ENCODE peak calls at places on chromosome 19, in six cellular contexts. One of them, this sample, is unnamed.

GRCh38 chr19:50983625-50984292 is at the start of gene KLK7:
- DNase-seq in Karpas-422: no peak
- DNase-seq in ascending aorta: no peak
- DNase-seq in osteoblast: no peak
- DNase-seq in WERI-Rb-1: no peak
- DNase-seq in lung: no peak
- DNase-seq in this sample: no peak

GRCh38 chr19:42427313-42427712 is at the start of gene LIPE:
- DNase-seq in Karpas-422: peak
- DNase-seq in ascending aorta: no peak
- DNase-seq in osteoblast: no peak
- DNase-seq in WERI-Rb-1: no peak
- DNase-seq in lung: no peak
- DNase-seq in this sample: no peak

GRCh38 chr19:12098040-12098439 is 33.5 kb downstream of the ZNF844 start:
- DNase-seq in Karpas-422: no peak
- DNase-seq in ascending aorta: no peak
- DNase-seq in osteoblast: no peak
- DNase-seq in WERI-Rb-1: no peak
- DNase-seq in lung: no peak
- DNase-seq in this sample: no peak

GRCh38 chr19:33303791-33304759 is 1.7 kb upstream of the CEBPA start:
- DNase-seq in Karpas-422: no peak
- DNase-seq in ascending aorta: peak
- DNase-seq in osteoblast: peak
- DNase-seq in WERI-Rb-1: no peak
- DNase-seq in lung: no peak
- DNase-seq in this sample: peak

GRCh38 chr19:23415034-23415433 is 19.8 kb upstream of the ZNF91 start:
- DNase-seq in Karpas-422: no peak
- DNase-seq in ascending aorta: no peak
- DNase-seq in osteoblast: no peak
- DNase-seq in WERI-Rb-1: no peak
- DNase-seq in lung: no peak
- DNase-seq in this sample: no peak

GRCh38 chr19:48963371-48964204 is 1.5 kb upstream of the FTL start:
- DNase-seq in Karpas-422: peak
- DNase-seq in ascending aorta: peak
- DNase-seq in osteoblast: peak
- DNase-seq in WERI-Rb-1: peak
- DNase-seq in lung: no peak
- DNase-seq in this sample: peak

GRCh38 chr19:23855676-23856075 is 59.0 kb upstream of the ZNF726 start:
- DNase-seq in Karpas-422: peak
- DNase-seq in ascending aorta: no peak
- DNase-seq in osteoblast: no peak
- DNase-seq in WERI-Rb-1: peak
- DNase-seq in lung: no peak
- DNase-seq in this sample: no peak

GRCh38 chr19:41670755-41671154 is 17.3 kb downstream of the CEACAM7 start:
- DNase-seq in Karpas-422: no peak
- DNase-seq in ascending aorta: no peak
- DNase-seq in osteoblast: no peak
- DNase-seq in WERI-Rb-1: no peak
- DNase-seq in lung: no peak
- DNase-seq in this sample: no peak

DNA sequence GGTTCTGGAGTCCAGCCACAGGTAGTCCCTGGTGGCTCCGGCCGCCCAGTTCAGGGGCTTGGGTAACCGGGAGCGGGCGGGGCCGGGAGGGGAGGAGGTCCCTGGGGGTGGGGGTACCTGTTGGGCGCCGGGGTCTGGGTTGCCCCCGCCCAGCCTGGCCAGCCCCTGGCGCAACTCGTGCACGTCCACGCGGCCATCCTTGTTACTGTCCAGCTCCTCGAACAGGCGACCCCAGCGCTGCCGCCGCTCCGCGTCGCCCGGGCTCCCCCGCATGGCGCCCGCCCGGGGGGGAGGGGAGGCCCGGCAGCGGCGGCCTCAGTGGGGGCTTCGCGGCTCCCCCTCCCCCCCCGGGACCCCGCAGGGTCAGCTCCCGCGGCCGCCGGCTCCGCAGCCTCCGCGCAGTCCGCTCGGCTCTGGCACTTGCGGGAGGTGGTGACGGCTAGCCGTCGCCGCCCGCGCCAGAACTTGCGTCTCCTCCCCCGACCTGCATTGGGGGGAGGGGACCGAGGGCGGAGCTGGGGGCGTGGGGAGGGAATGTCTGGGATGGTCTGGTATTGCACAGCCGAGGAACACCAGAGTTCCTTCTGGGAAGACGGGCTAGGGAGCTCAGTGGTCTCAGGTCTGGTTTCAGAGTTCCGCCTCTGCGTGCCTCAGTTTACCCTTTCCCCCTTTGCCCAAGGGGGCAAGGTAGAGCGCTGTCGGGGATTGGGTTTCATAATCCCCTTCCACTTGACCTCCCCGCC is at the start of gene SLC25A23:
- DNase-seq in Karpas-422: peak
- DNase-seq in ascending aorta: peak
- DNase-seq in osteoblast: peak
- DNase-seq in WERI-Rb-1: peak
- DNase-seq in lung: peak
- DNase-seq in this sample: no peak
- H3K27ac ChIP-seq in Karpas-422: peak
- H3K27ac ChIP-seq in ascending aorta: peak
- H3K27ac ChIP-seq in osteoblast: no peak
- H3K27ac ChIP-seq in WERI-Rb-1: peak
- H3K27ac ChIP-seq in lung: peak
- H3K27ac ChIP-seq in this sample: peak

DNA sequence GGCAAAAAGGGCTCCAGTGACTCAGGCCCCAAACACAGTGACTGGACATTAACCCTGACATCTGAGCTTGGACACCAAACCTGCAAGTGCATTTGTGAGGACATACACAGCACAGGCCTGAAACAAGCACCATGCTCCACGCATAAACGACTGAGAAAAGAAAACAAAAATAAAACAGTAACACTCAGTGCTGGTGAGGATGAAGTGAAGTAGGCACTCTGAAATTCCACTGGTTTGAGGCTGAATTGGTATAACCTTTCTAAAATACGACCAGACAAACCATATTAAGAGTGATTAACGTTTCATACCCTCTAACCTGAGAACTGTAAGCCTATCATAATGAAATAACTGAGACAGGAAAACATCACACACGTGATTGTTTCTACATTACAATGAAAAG is 5.5 kb downstream of the SLC35E1 start:
- DNase-seq in Karpas-422: no peak
- DNase-seq in ascending aorta: no peak
- DNase-seq in osteoblast: no peak
- DNase-seq in WERI-Rb-1: no peak
- DNase-seq in lung: no peak
- DNase-seq in this sample: no peak
- H3K27ac ChIP-seq in Karpas-422: no peak
- H3K27ac ChIP-seq in ascending aorta: no peak
- H3K27ac ChIP-seq in osteoblast: no peak
- H3K27ac ChIP-seq in WERI-Rb-1: no peak
- H3K27ac ChIP-seq in lung: no peak
- H3K27ac ChIP-seq in this sample: no peak

GRCh38 chr19:18488403-18488723 is 33.5 kb downstream of the ELL start:
- DNase-seq in Karpas-422: no peak
- DNase-seq in ascending aorta: no peak
- DNase-seq in osteoblast: peak
- DNase-seq in WERI-Rb-1: no peak
- DNase-seq in lung: no peak
- DNase-seq in this sample: no peak

GRCh38 chr19:18487576-18488402 is 34.1 kb downstream of the ELL start:
- DNase-seq in Karpas-422: no peak
- DNase-seq in ascending aorta: no peak
- DNase-seq in osteoblast: peak
- DNase-seq in WERI-Rb-1: no peak
- DNase-seq in lung: no peak
- DNase-seq in this sample: no peak

GRCh38 chr19:18489627-18490184 is 32.2 kb downstream of the ELL start:
- DNase-seq in Karpas-422: no peak
- DNase-seq in ascending aorta: no peak
- DNase-seq in osteoblast: peak
- DNase-seq in WERI-Rb-1: no peak
- DNase-seq in lung: no peak
- DNase-seq in this sample: no peak

GRCh38 chr19:18490719-18491118 is 31.2 kb downstream of the ELL start:
- DNase-seq in Karpas-422: no peak
- DNase-seq in ascending aorta: no peak
- DNase-seq in osteoblast: no peak
- DNase-seq in WERI-Rb-1: no peak
- DNase-seq in lung: no peak
- DNase-seq in this sample: no peak

GRCh38 chr19:18488838-18489626 is 32.8 kb downstream of the ELL start:
- DNase-seq in Karpas-422: peak
- DNase-seq in ascending aorta: no peak
- DNase-seq in osteoblast: peak
- DNase-seq in WERI-Rb-1: peak
- DNase-seq in lung: no peak
- DNase-seq in this sample: no peak
- H3K27ac ChIP-seq in Karpas-422: no peak
- H3K27ac ChIP-seq in ascending aorta: no peak
- H3K27ac ChIP-seq in osteoblast: no peak
- H3K27ac ChIP-seq in WERI-Rb-1: no peak
- H3K27ac ChIP-seq in lung: no peak
- H3K27ac ChIP-seq in this sample: no peak

DNA sequence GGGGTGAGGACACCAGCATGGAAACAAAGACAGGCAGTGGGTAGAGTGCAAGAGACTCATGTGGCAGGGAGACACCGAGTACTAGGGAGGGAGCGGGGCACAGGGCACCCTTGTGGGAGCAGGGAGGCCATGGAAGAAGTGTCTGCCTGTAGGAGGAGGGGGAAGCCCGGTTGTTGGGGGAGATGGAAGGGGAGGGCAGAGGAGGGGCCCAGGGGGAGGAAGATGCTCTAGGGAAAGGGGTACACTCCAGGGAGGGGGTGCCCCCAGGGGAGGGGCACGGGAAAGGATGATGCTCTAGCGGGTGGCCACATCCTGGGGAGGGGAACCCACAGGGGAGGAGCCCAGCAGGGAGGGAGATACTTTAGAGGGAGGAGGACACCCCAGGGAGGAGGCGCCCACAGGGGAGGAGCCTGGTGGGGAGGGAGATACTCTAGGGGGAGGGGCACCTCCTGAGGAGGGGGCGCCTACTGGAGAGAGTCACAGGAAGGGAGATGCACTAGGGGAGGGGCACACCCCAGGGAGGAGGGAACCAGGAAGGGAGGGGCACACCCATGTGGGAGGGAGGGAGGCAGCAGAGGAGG is 24.9 kb downstream of the CPAMD8 start:
- DNase-seq in Karpas-422: no peak
- DNase-seq in ascending aorta: no peak
- DNase-seq in osteoblast: no peak
- DNase-seq in WERI-Rb-1: no peak
- DNase-seq in lung: no peak
- DNase-seq in this sample: no peak
- H3K27ac ChIP-seq in Karpas-422: no peak
- H3K27ac ChIP-seq in ascending aorta: no peak
- H3K27ac ChIP-seq in osteoblast: no peak
- H3K27ac ChIP-seq in WERI-Rb-1: no peak
- H3K27ac ChIP-seq in lung: no peak
- H3K27ac ChIP-seq in this sample: no peak

GRCh38 chr19:55387736-55388497 is 2.2 kb downstream of the RPL28 start:
- DNase-seq in Karpas-422: no peak
- DNase-seq in ascending aorta: no peak
- DNase-seq in osteoblast: peak
- DNase-seq in WERI-Rb-1: no peak
- DNase-seq in lung: no peak
- DNase-seq in this sample: no peak
- H3K27ac ChIP-seq in Karpas-422: no peak
- H3K27ac ChIP-seq in ascending aorta: no peak
- H3K27ac ChIP-seq in osteoblast: peak
- H3K27ac ChIP-seq in WERI-Rb-1: no peak
- H3K27ac ChIP-seq in lung: no peak
- H3K27ac ChIP-seq in this sample: no peak

GRCh38 chr19:15439821-15440641 is 9.7 kb downstream of the WIZ start:
- DNase-seq in Karpas-422: no peak
- DNase-seq in ascending aorta: no peak
- DNase-seq in osteoblast: no peak
- DNase-seq in WERI-Rb-1: no peak
- DNase-seq in lung: no peak
- DNase-seq in this sample: no peak
- H3K27ac ChIP-seq in Karpas-422: no peak
- H3K27ac ChIP-seq in ascending aorta: no peak
- H3K27ac ChIP-seq in osteoblast: no peak
- H3K27ac ChIP-seq in WERI-Rb-1: no peak
- H3K27ac ChIP-seq in lung: no peak
- H3K27ac ChIP-seq in this sample: no peak

GRCh38 chr19:2686347-2686746 is 16.1 kb downstream of the GNG7 start:
- DNase-seq in Karpas-422: no peak
- DNase-seq in ascending aorta: no peak
- DNase-seq in osteoblast: peak
- DNase-seq in WERI-Rb-1: no peak
- DNase-seq in lung: no peak
- DNase-seq in this sample: no peak
- H3K27ac ChIP-seq in Karpas-422: no peak
- H3K27ac ChIP-seq in ascending aorta: no peak
- H3K27ac ChIP-seq in osteoblast: no peak
- H3K27ac ChIP-seq in WERI-Rb-1: no peak
- H3K27ac ChIP-seq in lung: no peak
- H3K27ac ChIP-seq in this sample: no peak

DNA sequence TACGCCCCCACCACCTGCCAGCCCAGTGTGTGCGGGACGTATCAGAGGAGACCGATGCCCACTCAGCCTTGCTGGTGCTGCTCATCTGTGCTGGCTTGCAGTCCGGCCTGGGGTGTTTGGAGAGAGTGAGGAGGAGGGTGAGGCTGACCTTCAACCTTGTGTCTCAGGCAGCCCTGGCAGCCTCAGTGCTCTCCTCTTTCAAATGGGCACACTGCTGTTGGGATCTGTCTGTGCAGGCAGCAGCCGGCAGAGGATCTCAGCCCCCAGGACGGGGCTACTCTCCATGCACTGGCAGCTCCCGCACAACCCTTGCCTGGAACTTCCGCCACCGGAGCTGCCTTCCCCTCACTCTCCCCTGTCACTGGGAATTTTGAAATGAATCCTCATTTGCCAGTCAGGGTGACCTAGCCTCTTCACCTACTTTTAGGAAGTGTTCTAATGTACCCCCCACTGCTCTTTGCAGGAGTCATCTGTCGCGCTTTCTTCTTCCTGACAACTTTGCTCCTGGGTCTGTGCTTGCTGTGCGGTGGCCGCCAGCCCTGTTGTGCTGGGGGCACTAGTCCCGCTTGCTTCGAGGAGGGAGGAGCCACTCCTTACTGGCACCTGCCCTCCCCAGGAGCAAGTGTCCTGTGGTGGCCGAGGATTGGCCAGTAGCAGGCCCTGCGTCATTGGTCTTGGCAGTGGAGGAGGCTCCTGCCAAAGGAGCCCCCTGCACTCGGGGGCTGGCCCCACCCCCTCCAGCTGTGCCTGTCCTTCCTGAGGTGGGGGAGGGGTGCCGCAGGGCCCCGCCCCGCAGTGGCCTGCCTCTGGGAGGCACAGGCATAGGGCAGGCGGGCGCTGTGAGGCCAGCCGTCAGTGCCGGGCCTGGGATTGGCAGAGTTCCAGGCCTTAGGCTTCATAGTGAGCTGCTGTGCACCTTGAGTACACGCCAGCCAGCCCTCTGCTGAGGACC is 53.4 kb downstream of the TSSK6 start:
- DNase-seq in Karpas-422: no peak
- DNase-seq in ascending aorta: peak
- DNase-seq in osteoblast: no peak
- DNase-seq in WERI-Rb-1: no peak
- DNase-seq in lung: peak
- DNase-seq in this sample: no peak
- H3K27ac ChIP-seq in Karpas-422: no peak
- H3K27ac ChIP-seq in ascending aorta: peak
- H3K27ac ChIP-seq in osteoblast: peak
- H3K27ac ChIP-seq in WERI-Rb-1: no peak
- H3K27ac ChIP-seq in lung: peak
- H3K27ac ChIP-seq in this sample: peak

GRCh38 chr19:55503447-55504251 is 15.4 kb downstream of the SSC5D start:
- DNase-seq in Karpas-422: peak
- DNase-seq in ascending aorta: peak
- DNase-seq in osteoblast: peak
- DNase-seq in WERI-Rb-1: peak
- DNase-seq in lung: peak
- DNase-seq in this sample: peak
- H3K27ac ChIP-seq in Karpas-422: no peak
- H3K27ac ChIP-seq in ascending aorta: peak
- H3K27ac ChIP-seq in osteoblast: peak
- H3K27ac ChIP-seq in WERI-Rb-1: peak
- H3K27ac ChIP-seq in lung: no peak
- H3K27ac ChIP-seq in this sample: no peak